ENCODE peak calls at places on chromosomes 13 and 19, in five cellular contexts. A is A549, H is WTC11, M is endothelial cell of umbilical vein, D is K562. O is an unnamed sample.

GRCh38 chr13:104422668-104423067 is 1356.5 kb upstream of the SLC10A2 start:
- DNase-seq in D (no peak), A (no peak), M (no peak), H (no peak), O (no peak)

GRCh38 chr19:28558783-28559182 is 654.2 kb downstream of the UQCRFS1 start:
- DNase-seq in D (peak), A (no peak), H (no peak), M (no peak), O (no peak)

GRCh38 chr19:54434862-54435174 is 14.2 kb upstream of the LENG8 start:
- DNase-seq in D (no peak), A (no peak), H (no peak), M (no peak), O (no peak)

GRCh38 chr13:111344471-111345191 is 24.2 kb downstream of the TEX29 start:
- DNase-seq in A (peak), M (no peak), D (peak), H (peak), O (peak)

GRCh38 chr13:27208514-27208913 is 36.9 kb upstream of the USP12 start:
- DNase-seq in D (no peak), A (no peak), H (no peak), M (no peak), O (no peak)

GRCh38 chr19:42224940-42225717 is 5.0 kb downstream of the ZNF526 start:
- DNase-seq in D (no peak), H (no peak), A (no peak), M (no peak), O (no peak)

GRCh38 chr19:35048911-35049411 is 7.4 kb downstream of the HPN start:
- DNase-seq in M (no peak), A (no peak), H (no peak), D (no peak), O (no peak)

GRCh38 chr13:111920932-111921705 is 145.8 kb upstream of the SOX1 start:
- DNase-seq in A (no peak), H (no peak), D (no peak), M (no peak), O (no peak)

GRCh38 chr19:54102421-54103169 is at the start of gene NDUFA3:
- DNase-seq in M (peak), D (peak), H (peak), A (peak), O (peak)

GRCh38 chr19:48618278-48618915 is 581 bp downstream of the RPL18 start:
- DNase-seq in A (no peak), H (no peak), D (no peak), M (no peak), O (no peak)

GRCh38 chr13:20395061-20395916 is 130.4 kb downstream of the CRYL1 start:
- DNase-seq in A (no peak), D (no peak), H (no peak), M (no peak), O (peak)

GRCh38 chr19:5624154-5624663 is 1.3 kb downstream of the SAFB start:
- DNase-seq in D (peak), M (peak), A (no peak), H (no peak), O (no peak)

GRCh38 chr19:5106361-5106760 is 137.4 kb downstream of the KDM4B start:
- DNase-seq in M (no peak), D (no peak), H (no peak), A (no peak), O (no peak)

GRCh38 chr19:17303167-17303939 is at the start of gene ABHD8:
- DNase-seq in M (peak), H (peak), A (peak), D (peak), O (peak)

GRCh38 chr19:12952488-12953455 is 4.3 kb downstream of the GADD45GIP1 start:
- DNase-seq in D (no peak), A (no peak), H (no peak), M (peak), O (no peak)

GRCh38 chr19:37699057-37699456 is 20.5 kb downstream of the ZNF607 start:
- DNase-seq in M (no peak), A (no peak), H (no peak), D (no peak), O (no peak)

GRCh38 chr19:45971260-45971902 is 2.3 kb downstream of the NOVA2 start:
- DNase-seq in A (no peak), M (no peak), D (no peak), H (no peak), O (no peak)

GRCh38 chr13:83297591-83298305 is 584.5 kb downstream of the SLITRK1 start:
- DNase-seq in H (no peak), A (no peak), D (no peak), M (no peak), O (no peak)

GRCh38 chr13:111630411-111630810 is 310.0 kb downstream of the TEX29 start:
- DNase-seq in H (peak), A (no peak), M (no peak), D (no peak), O (peak)

GRCh38 chr13:39559838-39560237 is 43.2 kb downstream of the LHFPL6 start:
- DNase-seq in M (no peak), D (no peak), A (no peak), H (no peak), O (no peak)

GRCh38 chr13:30360586-30360985 is 53.2 kb upstream of the KATNAL1 start:
- DNase-seq in M (no peak), A (no peak), D (no peak), H (no peak), O (no peak)

GRCh38 chr19:45782820-45783785 is 813 bp upstream of the DMPK start:
- DNase-seq in D (no peak), A (peak), M (no peak), H (no peak), O (no peak)

GRCh38 chr13:33022986-33023385 is 6.8 kb downstream of the KL start:
- DNase-seq in D (no peak), A (no peak), M (no peak), H (no peak), O (no peak)

GRCh38 chr13:37173214-37173613 is 67.8 kb upstream of the CSNK1A1L start:
- DNase-seq in H (no peak), A (no peak), M (no peak), D (no peak), O (no peak)

GRCh38 chr19:18541992-18542935 is 1.1 kb downstream of the FKBP8 start:
- DNase-seq in D (peak), H (no peak), A (no peak), M (no peak), O (no peak)

GRCh38 chr19:27672309-27673047 is 1540.5 kb downstream of the UQCRFS1 start:
- DNase-seq in D (no peak), A (no peak), M (no peak), H (no peak), O (no peak)

GRCh38 chr19:4505570-4506448 is 12.5 kb downstream of the PLIN4 start:
- DNase-seq in H (no peak), M (no peak), D (no peak), A (no peak), O (no peak)

GRCh38 chr13:86856996-86857395 is 814.2 kb upstream of the SLITRK5 start:
- DNase-seq in M (no peak), D (no peak), H (no peak), A (no peak), O (no peak)

GRCh38 chr19:52648336-52648990 is 10.3 kb upstream of the ZNF83 start:
- DNase-seq in H (no peak), D (no peak), A (no peak), M (no peak), O (no peak)

GRCh38 chr13:24851546-24851945 is 87.6 kb downstream of the RNF17 start:
- DNase-seq in D (no peak), A (no peak), M (no peak), H (no peak), O (no peak)

GRCh38 chr19:31356587-31357314 is 7.5 kb upstream of the TSHZ3 start:
- DNase-seq in D (peak), A (no peak), H (peak), M (no peak), O (peak)

GRCh38 chr13:113652404-113653263 is 5.4 kb downstream of the ATP4B start:
- DNase-seq in H (peak), A (no peak), M (no peak), D (no peak), O (no peak)

GRCh38 chr13:29749401-29750177 is 100.8 kb downstream of the UBL3 start:
- DNase-seq in D (no peak), M (no peak), A (no peak), H (no peak), O (no peak)

GRCh38 chr13:111955412-111955769 is 111.6 kb upstream of the SOX1 start:
- DNase-seq in D (no peak), A (no peak), H (no peak), M (no peak), O (peak)

GRCh38 chr13:73880365-73880764 is 253.8 kb downstream of the KLF12 start:
- DNase-seq in A (no peak), M (peak), H (no peak), D (no peak), O (no peak)
- TF ChIP-seq MAX in A (no peak), M (no peak), H (no peak), D (no peak), O (no peak)

DNA sequence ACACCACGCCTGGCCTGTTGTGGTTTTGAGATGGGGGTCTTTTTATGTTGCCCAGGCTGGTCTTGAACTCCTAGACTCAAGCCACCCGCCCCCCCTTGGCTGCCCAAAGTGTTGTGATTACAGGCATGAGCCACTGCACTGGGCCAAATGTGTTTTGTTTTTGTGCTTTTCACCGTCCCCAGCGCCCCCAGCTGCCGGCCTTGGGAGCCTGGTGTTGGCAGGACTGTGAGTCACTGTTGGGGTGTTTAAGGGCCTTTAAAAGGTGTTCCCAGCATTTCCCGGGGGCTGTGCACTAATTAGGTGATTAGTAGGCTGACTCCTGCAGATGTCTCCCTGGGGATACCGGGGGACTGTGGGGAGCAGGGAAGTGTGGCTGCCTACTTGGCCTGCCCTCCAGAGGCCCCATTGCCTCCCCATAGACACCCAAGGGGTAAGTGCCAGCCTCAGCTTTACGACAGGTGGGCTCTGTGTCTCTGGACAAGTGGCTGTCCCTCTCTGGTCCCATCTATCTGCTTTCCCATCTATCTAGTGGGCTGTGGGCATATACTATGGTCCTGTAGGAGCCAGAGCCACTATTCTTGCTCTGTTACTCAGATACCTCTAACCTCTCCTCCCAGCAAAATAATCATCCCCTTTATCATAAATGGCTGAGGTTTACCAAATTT is 11.8 kb upstream of the TLE5 start:
- DNase-seq in A (no peak), M (no peak), H (no peak), D (peak), O (no peak)
- TF ChIP-seq JUN in A (no peak), M (no peak), H (no peak), D (peak), O (no peak)

GRCh38 chr13:31369213-31369612 is 169.4 kb downstream of the B3GLCT start:
- DNase-seq in H (no peak), A (no peak), M (no peak), D (no peak), O (no peak)

GRCh38 chr13:31367410-31367809 is 167.6 kb downstream of the B3GLCT start:
- DNase-seq in A (no peak), H (no peak), D (no peak), M (no peak), O (no peak)

GRCh38 chr13:31377946-31378345 is 178.2 kb downstream of the B3GLCT start:
- DNase-seq in H (no peak), M (no peak), A (no peak), D (no peak), O (no peak)

GRCh38 chr13:31374682-31375081 is 174.9 kb downstream of the B3GLCT start:
- DNase-seq in A (no peak), D (peak), M (no peak), H (no peak), O (no peak)

GRCh38 chr13:31372454-31372853 is 172.7 kb downstream of the B3GLCT start:
- DNase-seq in H (no peak), A (no peak), D (peak), M (no peak), O (no peak)
- TF ChIP-seq MAX in H (no peak), A (no peak), D (no peak), M (no peak), O (no peak)

DNA sequence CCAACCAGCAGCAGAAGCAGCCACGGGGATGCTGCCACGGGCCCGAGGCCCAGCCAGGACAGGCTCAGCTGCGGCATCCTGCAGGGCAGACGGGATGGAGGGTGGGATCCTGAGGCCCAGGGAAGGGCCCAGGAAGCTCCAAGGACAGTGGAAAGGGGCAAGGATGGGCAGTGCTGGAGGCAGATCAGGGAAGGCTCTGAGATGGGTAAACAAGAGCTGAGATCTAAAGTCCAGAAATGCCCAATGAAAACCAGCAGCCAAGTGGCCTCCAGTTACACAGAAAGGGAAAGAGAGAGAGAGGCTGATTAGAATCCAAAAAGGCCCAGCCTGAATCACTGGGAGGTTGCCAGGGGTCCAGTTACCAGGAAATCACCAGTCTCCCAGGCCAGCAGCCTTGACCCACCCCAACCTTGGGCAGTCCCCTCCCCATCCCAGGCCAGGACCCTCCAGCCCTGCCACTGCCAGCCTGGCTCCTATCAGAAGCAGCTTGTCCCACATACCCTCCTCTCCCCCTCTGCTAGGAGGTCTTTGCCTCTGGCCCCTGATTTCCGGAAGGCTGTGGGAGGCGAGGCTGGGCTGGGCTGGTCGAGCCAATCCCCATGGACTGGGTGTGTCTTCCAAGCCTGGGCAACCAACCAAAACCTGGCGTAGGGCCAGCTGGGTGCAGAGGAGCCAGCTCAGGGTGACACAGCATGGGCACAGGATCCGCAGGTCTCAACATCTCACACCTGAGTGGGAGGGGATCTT is at the start of gene CYP4F11:
- DNase-seq in A (peak), D (no peak), M (no peak), H (no peak), O (no peak)
- TF ChIP-seq JUN in A (no peak), D (no peak), M (no peak), H (no peak), O (no peak)

GRCh38 chr19:2779121-2779740 is 3.8 kb downstream of the SGTA start:
- DNase-seq in A (no peak), D (no peak), M (no peak), H (no peak), O (no peak)

GRCh38 chr19:2777952-2778683 is 5.0 kb downstream of the SGTA start:
- DNase-seq in H (no peak), M (no peak), A (no peak), D (no peak), O (no peak)

GRCh38 chr19:2774083-2774679 is 8.9 kb downstream of the SGTA start:
- DNase-seq in A (no peak), M (no peak), D (no peak), H (no peak), O (no peak)

GRCh38 chr19:2774953-2775555 is 8.0 kb downstream of the SGTA start:
- DNase-seq in M (no peak), A (no peak), H (no peak), D (no peak), O (no peak)

GRCh38 chr19:2775556-2776430 is 7.3 kb downstream of the SGTA start:
- DNase-seq in D (peak), M (peak), A (no peak), H (no peak), O (no peak)
- TF ChIP-seq MAX in D (peak), M (no peak), A (no peak), H (no peak), O (no peak)

GRCh38 chr19:2976609-2977000 is 759 bp upstream of the TLE6 start:
- DNase-seq in H (no peak), M (no peak), D (no peak), A (no peak), O (no peak)

GRCh38 chr19:2974342-2974932 is 2.9 kb upstream of the TLE6 start:
- DNase-seq in D (peak), A (no peak), H (no peak), M (no peak), O (no peak)

GRCh38 chr19:2978467-2978767 is 1.1 kb downstream of the TLE6 start:
- DNase-seq in M (no peak), D (no peak), A (no peak), H (no peak), O (no peak)

GRCh38 chr19:2977686-2978466 is 512 bp downstream of the TLE6 start:
- DNase-seq in D (peak), M (no peak), H (no peak), A (no peak), O (no peak)

DNA sequence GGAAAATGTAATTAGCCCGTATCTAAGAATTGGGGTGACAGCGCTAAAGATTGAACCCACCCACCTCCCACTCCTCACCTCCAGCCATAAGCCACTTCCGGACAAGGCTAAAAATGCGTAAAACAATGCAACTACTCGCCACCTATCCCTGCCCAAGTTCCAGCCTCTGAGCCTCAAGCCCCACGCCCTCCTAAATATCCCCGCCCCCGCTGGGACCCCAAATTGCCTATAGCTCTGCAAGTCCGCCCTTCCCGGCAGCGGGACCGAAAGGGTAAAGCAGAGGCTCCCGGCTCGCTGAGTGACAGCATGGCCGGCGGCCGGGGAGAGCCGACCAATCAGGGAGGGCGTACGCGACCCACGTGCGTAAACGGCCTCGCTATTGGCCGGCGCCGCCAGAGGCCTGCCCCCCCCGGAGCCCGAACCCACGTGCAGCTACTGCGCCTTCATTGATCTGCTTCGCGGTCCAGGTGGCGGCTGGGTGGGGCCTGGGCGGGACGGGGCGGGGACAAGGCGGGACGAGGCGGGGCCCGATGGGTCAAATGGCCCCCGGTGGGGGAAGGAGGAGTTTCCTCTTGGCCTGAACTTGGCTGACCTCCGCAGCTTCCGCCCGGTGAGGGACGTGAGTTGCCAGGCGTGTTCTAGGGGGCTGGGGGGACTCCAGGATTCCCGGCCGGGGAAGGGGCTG is at the start of gene TLE6:
- DNase-seq in H (peak), A (peak), D (peak), M (peak), O (peak)
- TF ChIP-seq JUN in H (no peak), A (no peak), D (peak), M (no peak), O (no peak)

GRCh38 chr19:51075998-51076397 is 6.7 kb downstream of the KLK14 start:
- DNase-seq in H (no peak), D (no peak), M (no peak), A (no peak), O (no peak)
- TF ChIP-seq MAX in H (no peak), D (no peak), M (no peak), A (no peak), O (no peak)

GRCh38 chr19:7515471-7516226 is at the start of gene ZNF358:
- DNase-seq in A (peak), D (peak), H (peak), M (peak), O (peak)
- TF ChIP-seq JUN in A (no peak), D (no peak), H (no peak), M (no peak), O (no peak)

DNA sequence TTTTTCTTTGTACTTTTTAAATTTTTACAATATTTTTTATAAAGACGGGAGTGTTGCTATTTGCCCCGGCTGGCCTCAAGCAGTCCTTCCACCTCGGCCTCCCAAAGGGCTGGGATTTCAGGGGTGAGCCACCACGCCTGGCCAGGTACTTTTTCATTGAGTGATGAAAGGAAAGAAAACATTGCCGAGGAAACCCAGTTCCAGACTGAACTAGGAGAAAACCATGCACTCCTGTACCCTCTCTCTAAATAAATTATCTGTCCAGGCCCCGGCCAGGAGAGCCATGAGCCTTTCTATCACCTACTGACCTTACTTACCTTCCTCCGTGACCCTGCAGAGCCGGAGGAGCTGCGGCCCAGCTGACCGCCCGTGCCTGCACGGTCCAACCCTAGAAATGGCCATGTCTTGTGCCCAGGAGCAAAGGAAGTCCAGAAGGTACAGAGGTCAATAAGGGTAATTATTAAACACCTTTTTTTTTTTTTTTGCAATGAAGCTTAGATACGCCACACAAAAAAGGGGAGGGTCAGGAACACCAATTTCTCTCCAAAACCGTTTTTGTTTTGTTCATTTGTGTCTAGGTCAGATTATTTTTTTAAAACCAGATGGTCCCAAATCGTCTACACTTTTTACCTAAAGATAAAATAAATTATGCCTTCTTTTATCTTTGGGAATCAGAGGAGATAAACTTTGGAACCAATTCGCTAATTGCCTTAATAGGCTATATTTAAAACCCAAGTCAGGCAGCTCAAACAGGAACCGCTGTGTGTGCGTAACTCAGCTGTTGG is at the start of gene SLC7A9:
- DNase-seq in D (no peak), A (no peak), M (no peak), H (no peak), O (no peak)
- TF ChIP-seq MAX in D (no peak), A (no peak), M (no peak), H (no peak), O (no peak)

O was measured in H1.